ENCODE peak calls at places on chromosome 1, in nine cellular contexts. F is CD8-positive, alpha-beta T cell; D is endothelial cell of umbilical vein; W is neural progenitor cell; M is A673; Z is PC-9; J is Caco-2; A is right atrium auricular region; X is kidney. O is an unnamed sample.

GRCh38 chr1:190098107-190098506 is 379.6 kb downstream of the BRINP3 start:
- DNase-seq in F (no peak), D (no peak), W (no peak), M (no peak), Z (no peak), J (no peak), A (no peak), X (no peak), O (no peak)

GRCh38 chr1:16076871-16077250 is 3.4 kb upstream of the FAM131C start:
- DNase-seq in F (no peak), D (no peak), W (no peak), M (no peak), Z (peak; percentile 83), J (no peak), A (no peak), X (no peak), O (no peak)

GRCh38 chr1:17121881-17122280 is 2.6 kb upstream of the PADI2 start:
- DNase-seq in F (no peak), D (no peak), W (no peak), M (no peak), Z (no peak), J (no peak), A (no peak), X (no peak), O (no peak)

GRCh38 chr1:64246294-64246917 is 43.0 kb downstream of the UBE2U start:
- DNase-seq in F (no peak), D (peak; percentile 69), W (peak; percentile 55), M (peak; percentile 81), Z (no peak), J (no peak), A (no peak), X (no peak), O (no peak)

GRCh38 chr1:25009675-25010262 is 79.7 kb upstream of the RUNX3 start:
- DNase-seq in F (no peak), D (no peak), W (no peak), M (no peak), Z (no peak), J (no peak), A (no peak), X (no peak), O (no peak)

GRCh38 chr1:204714861-204715511 is 29.4 kb upstream of the LRRN2 start:
- DNase-seq in F (no peak), D (no peak), W (peak; percentile 81), M (no peak), Z (no peak), J (peak; percentile 1), A (no peak), X (no peak), O (no peak)

GRCh38 chr1:212488436-212489283 is 55.9 kb downstream of the NENF start:
- DNase-seq in F (no peak), D (no peak), W (peak; percentile 31), M (no peak), Z (peak; percentile 97), J (peak; percentile 80), A (peak; percentile 92), X (no peak), O (no peak)

GRCh38 chr1:169484683-169485426 is 889 bp downstream of the SLC19A2 start:
- DNase-seq in F (peak; percentile 25), D (peak; percentile 66), W (peak; percentile 56), M (peak; percentile 63), Z (peak; percentile 53), J (peak; percentile 82), A (peak; percentile 72), X (peak; percentile 83), O (no peak)

GRCh38 chr1:162530318-162530984 is 31.1 kb upstream of the UAP1 start:
- DNase-seq in F (no peak), D (peak; percentile 20), W (peak; percentile 49), M (no peak), Z (no peak), J (no peak), A (no peak), X (no peak), O (no peak)

GRCh38 chr1:55239548-55239947 is 24.4 kb upstream of the USP24 start:
- DNase-seq in F (no peak), D (no peak), W (no peak), M (no peak), Z (no peak), J (no peak), A (no peak), X (no peak), O (no peak)

GRCh38 chr1:77031101-77031662 is 163.9 kb downstream of the ST6GALNAC5 start:
- DNase-seq in F (no peak), D (peak; percentile 1), W (no peak), M (no peak), Z (peak; percentile 66), J (no peak), A (no peak), X (no peak), O (no peak)

GRCh38 chr1:24318988-24319863 is at the start of gene GRHL3:
- DNase-seq in F (no peak), D (no peak), W (no peak), M (no peak), Z (peak; percentile 92), J (peak; percentile 81), A (no peak), X (peak; percentile 81), O (peak; percentile 89)

GRCh38 chr1:93288558-93288957 is 57.1 kb upstream of the DR1 start:
- DNase-seq in F (no peak), D (no peak), W (no peak), M (peak; percentile 11), Z (no peak), J (no peak), A (no peak), X (no peak), O (no peak)

DNA sequence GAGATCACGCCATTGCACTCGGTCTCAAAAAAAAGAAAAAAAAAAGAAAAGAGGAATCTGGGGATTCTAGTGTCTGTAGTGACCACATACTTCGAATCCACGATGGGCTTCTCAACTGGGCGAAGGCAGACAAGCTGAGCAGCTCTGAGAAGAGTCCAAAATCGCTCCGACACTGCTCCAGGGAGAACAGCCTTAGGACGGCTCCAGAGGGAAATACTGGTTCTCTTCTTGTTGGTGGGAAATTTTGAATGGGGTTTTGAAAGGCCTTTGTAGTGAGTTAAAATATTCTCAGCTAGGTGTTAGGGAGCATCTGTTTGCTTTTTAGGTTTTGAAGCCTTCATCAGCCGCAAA is 18.3 kb upstream of the HJV start:
- DNase-seq in F (no peak), D (no peak), W (no peak), M (no peak), Z (no peak), J (no peak), A (no peak), X (no peak), O (no peak)
- H3K4me1 ChIP-seq in F (peaks cover 14% of the 10 kb centered on the region), D (peaks cover 9% of the 10 kb centered on the region), W (no peaks in the 10 kb centered on the region), M (peaks cover 5% of the 10 kb centered on the region), Z (no peaks in the 10 kb centered on the region), J (peaks cover under 1% of the 10 kb centered on the region), A (no peaks in the 10 kb centered on the region), X (peaks cover 3% of the 10 kb centered on the region), O (no peaks in the 10 kb centered on the region)

GRCh38 chr1:88803444-88803843 is 87.9 kb downstream of the GTF2B start:
- DNase-seq in F (no peak), D (no peak), W (no peak), M (no peak), Z (no peak), J (no peak), A (no peak), X (no peak), O (no peak)
- TF ChIP-seq CTCF in F (no peak), D (no peak), W (no peak), M (no peak), Z (no peak), J (no peak), A (no peak), X (no peak), O (no peak)

GRCh38 chr1:32772281-32773017 is 44.7 kb downstream of the YARS1 start:
- DNase-seq in F (no peak), D (no peak), W (no peak), M (no peak), Z (no peak), J (no peak), A (no peak), X (peak; percentile 19), O (no peak)

GRCh38 chr1:32773018-32773763 is 44.0 kb downstream of the YARS1 start:
- DNase-seq in F (peak; percentile 75), D (peak; percentile 66), W (peak; percentile 81), M (peak; percentile 78), Z (peak; percentile 72), J (peak; percentile 82), A (peak; percentile 86), X (peak; percentile 91), O (no peak)

GRCh38 chr1:32774464-32774808 is 42.7 kb downstream of the YARS1 start:
- DNase-seq in F (no peak), D (no peak), W (no peak), M (no peak), Z (peak; percentile 34), J (no peak), A (no peak), X (peak; percentile 33), O (no peak)

GRCh38 chr1:32774950-32775634 is 42.1 kb downstream of the YARS1 start:
- DNase-seq in F (no peak), D (peak; percentile 81), W (no peak), M (peak; percentile 38), Z (peak; percentile 59), J (no peak), A (no peak), X (peak; percentile 58), O (no peak)

GRCh38 chr1:32773764-32774463 is 43.2 kb downstream of the YARS1 start:
- DNase-seq in F (no peak), D (no peak), W (no peak), M (no peak), Z (peak; percentile 31), J (no peak), A (no peak), X (peak; percentile 49), O (no peak)
- H3K4me1 ChIP-seq in F (no peaks in the 10 kb centered on the region), D (peaks cover 21% of the 10 kb centered on the region), W (no peaks in the 10 kb centered on the region), M (no peaks in the 10 kb centered on the region), Z (peaks cover 54% of the 10 kb centered on the region), J (peaks cover 6% of the 10 kb centered on the region), A (no peaks in the 10 kb centered on the region), X (no peaks in the 10 kb centered on the region), O (peaks cover 18% of the 10 kb centered on the region)

GRCh38 chr1:102191723-102192122 is 195.0 kb upstream of the OLFM3 start:
- DNase-seq in F (no peak), D (peak; percentile 43), W (peak; percentile 85), M (peak; percentile 88), Z (peak; percentile 47), J (peak; percentile 34), A (no peak), X (no peak), O (no peak)
- TF ChIP-seq CTCF in F (no peak), D (peak; percentile 15), W (peak; percentile 83), M (peak; percentile 78), Z (peak; percentile 59), J (peak; percentile 36), A (peak; percentile 58), X (peak; percentile 39), O (peak; percentile 60)